ENCODE peak calls at places on chromosome 6, in five cellular contexts. One of them, this sample, is unnamed. For H3K4me1, the result is how much of the 10 kb centered on the place peaks cover.

GRCh38 chr6:69097948-69098347 is 462.9 kb downstream of the ADGRB3 start:
- DNase-seq in PC-3: no peak
- DNase-seq in neural progenitor cell: no peak
- DNase-seq in hepatocyte: no peak
- DNase-seq in OCI-LY7: no peak
- DNase-seq in this sample: no peak

GRCh38 chr6:128600397-128600951 is 80.1 kb upstream of the PTPRK start:
- DNase-seq in PC-3: peak
- DNase-seq in neural progenitor cell: no peak
- DNase-seq in hepatocyte: peak
- DNase-seq in OCI-LY7: no peak
- DNase-seq in this sample: peak

GRCh38 chr6:157946865-157947532 is 34.7 kb upstream of the SYNJ2 start:
- DNase-seq in PC-3: peak
- DNase-seq in neural progenitor cell: peak
- DNase-seq in hepatocyte: no peak
- DNase-seq in OCI-LY7: peak
- DNase-seq in this sample: peak

GRCh38 chr6:90097357-90097756 is 199.3 kb downstream of the BACH2 start:
- DNase-seq in PC-3: peak
- DNase-seq in neural progenitor cell: no peak
- DNase-seq in hepatocyte: no peak
- DNase-seq in OCI-LY7: no peak
- DNase-seq in this sample: no peak

GRCh38 chr6:4486543-4487319 is 289.5 kb upstream of the CDYL start:
- DNase-seq in PC-3: no peak
- DNase-seq in neural progenitor cell: no peak
- DNase-seq in hepatocyte: peak
- DNase-seq in OCI-LY7: no peak
- DNase-seq in this sample: no peak

GRCh38 chr6:11536795-11537194 is 754 bp upstream of the TMEM170B start:
- DNase-seq in PC-3: no peak
- DNase-seq in neural progenitor cell: peak
- DNase-seq in hepatocyte: peak
- DNase-seq in OCI-LY7: peak
- DNase-seq in this sample: peak

GRCh38 chr6:21869085-21869771 is 275.7 kb downstream of the SOX4 start:
- DNase-seq in PC-3: peak
- DNase-seq in neural progenitor cell: no peak
- DNase-seq in hepatocyte: no peak
- DNase-seq in OCI-LY7: no peak
- DNase-seq in this sample: no peak

GRCh38 chr6:104527761-104528415 is 331.8 kb downstream of the HACE1 start:
- DNase-seq in PC-3: peak
- DNase-seq in neural progenitor cell: peak
- DNase-seq in hepatocyte: peak
- DNase-seq in OCI-LY7: peak
- DNase-seq in this sample: peak

GRCh38 chr6:140486468-140487361 is 1112.3 kb upstream of the CITED2 start:
- DNase-seq in PC-3: no peak
- DNase-seq in neural progenitor cell: no peak
- DNase-seq in hepatocyte: no peak
- DNase-seq in OCI-LY7: no peak
- DNase-seq in this sample: peak

GRCh38 chr6:33840064-33840926 is 36.5 kb upstream of the MLN start:
- DNase-seq in PC-3: peak
- DNase-seq in neural progenitor cell: no peak
- DNase-seq in hepatocyte: peak
- DNase-seq in OCI-LY7: no peak
- DNase-seq in this sample: peak

GRCh38 chr6:4664117-4664626 is 112.0 kb upstream of the CDYL start:
- DNase-seq in PC-3: no peak
- DNase-seq in neural progenitor cell: no peak
- DNase-seq in hepatocyte: peak
- DNase-seq in OCI-LY7: no peak
- DNase-seq in this sample: peak

GRCh38 chr6:136586295-136586694 is 36.1 kb upstream of the MAP7 start:
- DNase-seq in PC-3: no peak
- DNase-seq in neural progenitor cell: no peak
- DNase-seq in hepatocyte: peak
- DNase-seq in OCI-LY7: no peak
- DNase-seq in this sample: peak

GRCh38 chr6:155093430-155093829 is 98.3 kb downstream of the TIAM2 start:
- DNase-seq in PC-3: no peak
- DNase-seq in neural progenitor cell: no peak
- DNase-seq in hepatocyte: no peak
- DNase-seq in OCI-LY7: peak
- DNase-seq in this sample: no peak

GRCh38 chr6:37650071-37650481 is 47.6 kb downstream of the MDGA1 start:
- DNase-seq in PC-3: no peak
- DNase-seq in neural progenitor cell: peak
- DNase-seq in hepatocyte: peak
- DNase-seq in OCI-LY7: no peak
- DNase-seq in this sample: no peak

GRCh38 chr6:89689732-89690131 is 51.2 kb upstream of the LYRM2 start:
- DNase-seq in PC-3: no peak
- DNase-seq in neural progenitor cell: peak
- DNase-seq in hepatocyte: no peak
- DNase-seq in OCI-LY7: no peak
- DNase-seq in this sample: no peak

GRCh38 chr6:87837876-87838275 is 135.8 kb upstream of the AKIRIN2 start:
- DNase-seq in PC-3: no peak
- DNase-seq in neural progenitor cell: no peak
- DNase-seq in hepatocyte: no peak
- DNase-seq in OCI-LY7: no peak
- DNase-seq in this sample: no peak

GRCh38 chr6:10478187-10479040 is 42.7 kb upstream of the GCNT2 start:
- DNase-seq in PC-3: peak
- DNase-seq in neural progenitor cell: peak
- DNase-seq in hepatocyte: peak
- DNase-seq in OCI-LY7: peak
- DNase-seq in this sample: peak

GRCh38 chr6:170027111-170028043 is 263.5 kb downstream of the DLL1 start:
- DNase-seq in PC-3: peak
- DNase-seq in neural progenitor cell: no peak
- DNase-seq in hepatocyte: no peak
- DNase-seq in OCI-LY7: no peak
- DNase-seq in this sample: peak

GRCh38 chr6:79201127-79201526 is 33.4 kb downstream of the HMGN3 start:
- DNase-seq in PC-3: peak
- DNase-seq in neural progenitor cell: no peak
- DNase-seq in hepatocyte: no peak
- DNase-seq in OCI-LY7: no peak
- DNase-seq in this sample: no peak

GRCh38 chr6:15308445-15309213 is 62.8 kb downstream of the JARID2 start:
- DNase-seq in PC-3: no peak
- DNase-seq in neural progenitor cell: no peak
- DNase-seq in hepatocyte: no peak
- DNase-seq in OCI-LY7: peak
- DNase-seq in this sample: peak

GRCh38 chr6:87393026-87393622 is 14.6 kb upstream of the CFAP206 start:
- DNase-seq in PC-3: peak
- DNase-seq in neural progenitor cell: peak
- DNase-seq in hepatocyte: peak
- DNase-seq in OCI-LY7: peak
- DNase-seq in this sample: peak

GRCh38 chr6:170032706-170033309 is 258.1 kb downstream of the DLL1 start:
- DNase-seq in PC-3: no peak
- DNase-seq in neural progenitor cell: no peak
- DNase-seq in hepatocyte: no peak
- DNase-seq in OCI-LY7: no peak
- DNase-seq in this sample: no peak

GRCh38 chr6:116015560-116015959 is 45.1 kb downstream of the FRK start:
- DNase-seq in PC-3: no peak
- DNase-seq in neural progenitor cell: no peak
- DNase-seq in hepatocyte: no peak
- DNase-seq in OCI-LY7: no peak
- DNase-seq in this sample: no peak

GRCh38 chr6:27505209-27506027 is 32.5 kb upstream of the ZNF184 start:
- DNase-seq in PC-3: peak
- DNase-seq in neural progenitor cell: peak
- DNase-seq in hepatocyte: peak
- DNase-seq in OCI-LY7: peak
- DNase-seq in this sample: peak

GRCh38 chr6:134519456-134519855 is 201.5 kb upstream of the SGK1 start:
- DNase-seq in PC-3: no peak
- DNase-seq in neural progenitor cell: no peak
- DNase-seq in hepatocyte: no peak
- DNase-seq in OCI-LY7: peak
- DNase-seq in this sample: no peak

GRCh38 chr6:52361347-52361944 is 505 bp upstream of the PAQR8 start:
- DNase-seq in PC-3: no peak
- DNase-seq in neural progenitor cell: no peak
- DNase-seq in hepatocyte: peak
- DNase-seq in OCI-LY7: no peak
- DNase-seq in this sample: peak

GRCh38 chr6:51350308-51350904 is 531.7 kb downstream of the TFAP2B start:
- DNase-seq in PC-3: peak
- DNase-seq in neural progenitor cell: no peak
- DNase-seq in hepatocyte: peak
- DNase-seq in OCI-LY7: peak
- DNase-seq in this sample: peak

GRCh38 chr6:90113389-90113788 is 183.3 kb downstream of the BACH2 start:
- DNase-seq in PC-3: no peak
- DNase-seq in neural progenitor cell: no peak
- DNase-seq in hepatocyte: no peak
- DNase-seq in OCI-LY7: no peak
- DNase-seq in this sample: no peak

GRCh38 chr6:23690650-23691049 is 435.4 kb upstream of the NRSN1 start:
- DNase-seq in PC-3: no peak
- DNase-seq in neural progenitor cell: no peak
- DNase-seq in hepatocyte: no peak
- DNase-seq in OCI-LY7: no peak
- DNase-seq in this sample: no peak

DNA sequence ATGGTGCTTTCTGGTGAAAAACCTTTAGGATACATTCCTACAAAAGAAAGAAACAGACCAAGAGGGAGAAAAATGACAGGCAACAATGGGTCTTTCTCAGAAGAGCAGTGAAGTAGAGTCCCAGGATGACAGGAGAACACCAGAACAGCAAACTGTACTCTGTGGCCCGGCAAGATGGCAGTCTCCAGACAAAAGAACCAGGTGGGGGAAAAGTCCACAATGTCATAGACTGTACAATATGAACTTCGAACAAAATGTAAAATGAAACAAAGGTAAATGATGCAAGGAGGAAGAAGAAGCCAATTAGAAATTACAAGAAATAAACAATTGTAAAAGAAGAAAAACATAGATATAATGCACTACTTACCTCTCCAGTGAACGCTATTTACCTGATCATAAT is 23.2 kb upstream of the HSF2 start:
- DNase-seq in PC-3: no peak
- DNase-seq in neural progenitor cell: no peak
- DNase-seq in hepatocyte: no peak
- DNase-seq in OCI-LY7: no peak
- DNase-seq in this sample: no peak
- H2AFZ ChIP-seq in PC-3: no peak
- H2AFZ ChIP-seq in neural progenitor cell: no peak
- H2AFZ ChIP-seq in hepatocyte: no peak
- H2AFZ ChIP-seq in OCI-LY7: no peak
- H2AFZ ChIP-seq in this sample: no peak

DNA sequence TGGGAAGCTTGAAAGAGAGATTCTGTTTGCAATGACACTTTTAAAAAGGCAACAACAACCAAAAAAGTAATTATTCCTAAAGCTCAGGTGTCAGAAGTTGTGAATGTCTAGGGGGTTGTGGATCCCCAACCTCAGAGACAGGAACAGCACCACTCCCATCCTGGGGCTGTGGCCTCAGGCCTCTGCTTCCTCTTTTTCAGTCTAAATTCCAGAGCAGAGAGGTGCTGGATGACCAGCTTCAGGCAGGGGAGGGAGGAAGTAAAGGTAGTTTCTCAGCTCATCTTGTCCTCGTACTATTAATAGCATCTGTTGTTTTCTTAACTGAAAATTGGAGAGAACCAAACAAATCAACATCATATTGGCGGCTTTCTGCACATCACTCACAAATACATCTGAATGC is 8.3 kb downstream of the NT5E start:
- DNase-seq in PC-3: no peak
- DNase-seq in neural progenitor cell: no peak
- DNase-seq in hepatocyte: no peak
- DNase-seq in OCI-LY7: peak
- DNase-seq in this sample: no peak
- H3K4me1 ChIP-seq in PC-3: half or more
- H3K4me1 ChIP-seq in neural progenitor cell: under half
- H3K4me1 ChIP-seq in hepatocyte: under half
- H3K4me1 ChIP-seq in OCI-LY7: under half
- H3K4me1 ChIP-seq in this sample: half or more

GRCh38 chr6:35642471-35643161 is 46.1 kb downstream of the FKBP5 start:
- DNase-seq in PC-3: no peak
- DNase-seq in neural progenitor cell: no peak
- DNase-seq in hepatocyte: no peak
- DNase-seq in OCI-LY7: no peak
- DNase-seq in this sample: no peak
- TF ChIP-seq EZH2phosphoT487 in PC-3: no peak
- TF ChIP-seq EZH2phosphoT487 in neural progenitor cell: no peak
- TF ChIP-seq EZH2phosphoT487 in hepatocyte: no peak
- TF ChIP-seq EZH2phosphoT487 in OCI-LY7: no peak
- TF ChIP-seq EZH2phosphoT487 in this sample: no peak

GRCh38 chr6:100461920-100462295 is 2.8 kb downstream of the SIM1 start:
- DNase-seq in PC-3: no peak
- DNase-seq in neural progenitor cell: no peak
- DNase-seq in hepatocyte: no peak
- DNase-seq in OCI-LY7: no peak
- DNase-seq in this sample: peak

GRCh38 chr6:100461273-100461919 is 3.3 kb downstream of the SIM1 start:
- DNase-seq in PC-3: no peak
- DNase-seq in neural progenitor cell: peak
- DNase-seq in hepatocyte: no peak
- DNase-seq in OCI-LY7: no peak
- DNase-seq in this sample: peak

GRCh38 chr6:100462396-100462795 is 2.3 kb downstream of the SIM1 start:
- DNase-seq in PC-3: no peak
- DNase-seq in neural progenitor cell: no peak
- DNase-seq in hepatocyte: no peak
- DNase-seq in OCI-LY7: no peak
- DNase-seq in this sample: peak

GRCh38 chr6:100459291-100459690 is 5.4 kb downstream of the SIM1 start:
- DNase-seq in PC-3: no peak
- DNase-seq in neural progenitor cell: no peak
- DNase-seq in hepatocyte: no peak
- DNase-seq in OCI-LY7: no peak
- DNase-seq in this sample: no peak

DNA sequence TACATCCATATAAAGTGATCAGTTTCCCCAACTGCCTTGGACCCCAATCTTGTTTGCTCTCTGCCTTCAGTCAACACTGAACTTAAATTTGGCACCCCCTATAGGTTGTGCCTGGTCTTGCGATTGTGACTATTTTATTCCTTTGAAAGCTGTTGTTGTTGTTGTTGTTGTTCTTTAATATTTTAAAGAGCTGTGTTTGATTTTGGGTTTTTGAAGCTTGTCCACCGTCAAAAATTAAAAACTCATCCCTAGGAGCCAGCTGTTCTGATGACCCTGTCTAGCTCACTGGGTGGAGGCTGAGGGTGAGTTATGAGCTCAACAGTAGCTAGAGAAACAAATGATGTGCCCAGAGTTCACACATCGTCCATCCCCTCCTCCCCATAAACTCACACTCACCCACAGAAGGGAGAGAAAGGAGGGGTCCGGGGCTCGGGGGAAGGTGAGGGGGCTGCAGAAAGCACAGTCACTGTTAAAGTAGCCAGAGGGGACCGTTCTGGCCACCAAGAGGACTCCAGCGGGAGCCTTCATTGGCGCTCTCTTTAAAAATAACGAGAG is 4.0 kb downstream of the SIM1 start:
- DNase-seq in PC-3: no peak
- DNase-seq in neural progenitor cell: peak
- DNase-seq in hepatocyte: no peak
- DNase-seq in OCI-LY7: no peak
- DNase-seq in this sample: peak
- H2AFZ ChIP-seq in PC-3: no peak
- H2AFZ ChIP-seq in neural progenitor cell: no peak
- H2AFZ ChIP-seq in hepatocyte: no peak
- H2AFZ ChIP-seq in OCI-LY7: no peak
- H2AFZ ChIP-seq in this sample: peak

This sample was measured in GM23248.